ENCODE peak calls at places on chromosomes 13 and 19, in five cellular contexts. Q is sigmoid colon; K is stimulated activated CD8-positive, alpha-beta memory T cell treated with anti-CD3 and anti-CD28 coated beads, Interleukin-4, amount 100 ng/mL, for 1 hour; M is stimulated activated CD4-positive, alpha-beta T cell treated with anti-CD3 and anti-CD28 coated beads, Interleukin-1b, Interleukin-23, amount 100 ng/mL, for 1 hour; R is SK-N-SH. I is an unnamed sample.

GRCh38 chr19:32200312-32201038 is 144.9 kb upstream of the ZNF507 start:
- DNase-seq in Q (no peak), K (no peak), M (no peak), R (no peak), I (no peak)

GRCh38 chr13:86020350-86021002 is 221.3 kb upstream of the SLITRK6 start:
- DNase-seq in Q (no peak), K (no peak), M (no peak), R (peak), I (no peak)

GRCh38 chr19:58398087-58398486 is 2.6 kb downstream of the RNF225 start:
- DNase-seq in Q (peak), K (no peak), M (no peak), R (no peak), I (no peak)

GRCh38 chr13:46124967-46125933 is 20.4 kb upstream of the CPB2 start:
- DNase-seq in Q (no peak), K (no peak), M (no peak), R (no peak), I (no peak)

GRCh38 chr19:3573162-3573857 is 566 bp downstream of the HMG20B start:
- DNase-seq in Q (peak), K (no peak), M (no peak), R (no peak), I (no peak)

GRCh38 chr19:10936661-10937084 is 8.1 kb downstream of the TIMM29 start:
- DNase-seq in Q (no peak), K (no peak), M (no peak), R (peak), I (no peak)

GRCh38 chr19:41546386-41546789 is 29.6 kb upstream of the CEACAM21 start:
- DNase-seq in Q (peak), K (no peak), M (no peak), R (no peak), I (no peak)

GRCh38 chr19:52258426-52258825 is 11.0 kb upstream of the ZNF766 start:
- DNase-seq in Q (no peak), K (no peak), M (no peak), R (no peak), I (no peak)

GRCh38 chr19:46863818-46864629 is 3.2 kb downstream of the ARHGAP35 start:
- DNase-seq in Q (peak), K (no peak), M (no peak), R (peak), I (no peak)

GRCh38 chr19:39372047-39372802 is 18.7 kb downstream of the PAF1 start:
- DNase-seq in Q (peak), K (no peak), M (no peak), R (no peak), I (peak)

GRCh38 chr13:44103721-44104490 is 224.2 kb downstream of the LACC1 start:
- DNase-seq in Q (no peak), K (no peak), M (no peak), R (no peak), I (no peak)

GRCh38 chr19:43560687-43561086 is 14.6 kb downstream of the XRCC1 start:
- DNase-seq in Q (no peak), K (no peak), M (no peak), R (no peak), I (no peak)

GRCh38 chr13:62747629-62748028 is 1332.0 kb upstream of the PCDH20 start:
- DNase-seq in Q (no peak), K (no peak), M (no peak), R (no peak), I (no peak)

GRCh38 chr13:113774177-113775107 is 15.4 kb downstream of the TMEM255B start:
- DNase-seq in Q (no peak), K (no peak), M (no peak), R (peak), I (no peak)

GRCh38 chr19:14433454-14434156 is 499 bp downstream of the PKN1 start:
- DNase-seq in Q (no peak), K (no peak), M (no peak), R (peak), I (no peak)

GRCh38 chr19:56601375-56601774 is 6.3 kb downstream of the ZNF71 start:
- DNase-seq in Q (no peak), K (no peak), M (no peak), R (no peak), I (no peak)

GRCh38 chr13:99481357-99481756 is 19.9 kb upstream of the TM9SF2 start:
- DNase-seq in Q (no peak), K (no peak), M (no peak), R (no peak), I (no peak)

GRCh38 chr19:24159707-24160106 is 72.7 kb downstream of the ZNF254 start:
- DNase-seq in Q (no peak), K (no peak), M (no peak), R (peak), I (no peak)

GRCh38 chr13:41502676-41503075 is 45.3 kb downstream of the RGCC start:
- DNase-seq in Q (no peak), K (no peak), M (no peak), R (no peak), I (no peak)

GRCh38 chr19:1001538-1002166 is 1.4 kb downstream of the GRIN3B start:
- DNase-seq in Q (no peak), K (peak), M (peak), R (peak), I (no peak)

GRCh38 chr19:11136400-11137101 is 19.0 kb downstream of the SPC24 start:
- DNase-seq in Q (no peak), K (no peak), M (no peak), R (no peak), I (no peak)

GRCh38 chr19:3608750-3609322 is 2.2 kb upstream of the TBXA2R start:
- DNase-seq in Q (no peak), K (no peak), M (no peak), R (no peak), I (no peak)

GRCh38 chr19:38932425-38933179 is 1.9 kb downstream of the MRPS12 start:
- DNase-seq in Q (no peak), K (no peak), M (no peak), R (no peak), I (no peak)

I was measured in coronary artery.